ENCODE peak calls at places on chromosome 19, in seven cellular contexts. Y, V, X, G, K, T and P are unnamed samples.

GRCh38 chr19:49988433-49988832 is 27.5 kb upstream of the SIGLEC11 start:
- DNase-seq in X (no peak), G (no peak), T (no peak), Y (no peak), V (no peak), K (no peak), P (no peak)

GRCh38 chr19:49890349-49891311 is 6.1 kb downstream of the IL4I1 start:
- DNase-seq in X (peak; percentile 65), T (peak; percentile 78), Y (peak; percentile 80), G (peak; percentile 83), K (no peak), V (no peak), P (peak; percentile 64)

GRCh38 chr19:17324357-17325114 is 10.1 kb downstream of the ANO8 start:
- DNase-seq in X (no peak), T (no peak), Y (no peak), G (no peak), K (no peak), V (no peak), P (no peak)

GRCh38 chr19:3656073-3656746 is 29.6 kb upstream of the CACTIN start:
- DNase-seq in T (no peak), X (no peak), V (no peak), G (no peak), K (no peak), Y (no peak), P (no peak)

GRCh38 chr19:5093297-5093858 is 124.5 kb downstream of the KDM4B start:
- DNase-seq in K (no peak), X (peak; percentile 72), V (no peak), Y (no peak), T (no peak), G (no peak), P (no peak)

GRCh38 chr19:43552198-43552450 is 19.1 kb downstream of the ZNF575 start:
- DNase-seq in G (no peak), V (no peak), K (no peak), T (no peak), Y (no peak), X (no peak), P (no peak)

GRCh38 chr19:11444059-11444458 is 8.6 kb downstream of the PRKCSH start:
- DNase-seq in K (no peak), V (no peak), Y (no peak), X (no peak), G (no peak), T (no peak), P (no peak)

GRCh38 chr19:4693471-4694121 is 23.5 kb upstream of the MYDGF start:
- DNase-seq in Y (no peak), V (no peak), T (no peak), X (no peak), G (no peak), K (no peak), P (no peak)

GRCh38 chr19:5054551-5055456 is 85.9 kb downstream of the KDM4B start:
- DNase-seq in G (no peak), K (no peak), V (no peak), Y (no peak), X (no peak), T (no peak), P (no peak)

GRCh38 chr19:6092329-6093286 is 17.7 kb downstream of the RFX2 start:
- DNase-seq in X (peak; percentile 81), V (peak; percentile 93), K (peak; percentile 58), G (peak; percentile 91), Y (peak; percentile 85), T (peak; percentile 91), P (peak; percentile 78)

GRCh38 chr19:40745402-40745780 is 4.9 kb downstream of the ACTMAP start:
- DNase-seq in G (no peak), V (no peak), K (no peak), T (no peak), Y (no peak), X (no peak), P (peak; percentile 86)

GRCh38 chr19:48543121-48543710 is 8.8 kb upstream of the SULT2B1 start:
- DNase-seq in G (peak; percentile 51), T (peak; percentile 70), K (no peak), X (peak; percentile 53), Y (peak; percentile 46), V (no peak), P (no peak)

GRCh38 chr19:18293642-18294466 is 12.4 kb upstream of the JUND start:
- DNase-seq in K (no peak), G (no peak), V (no peak), Y (peak; percentile 56), T (peak; percentile 36), X (no peak), P (no peak)

GRCh38 chr19:10518444-10519361 is 1.5 kb upstream of the S1PR5 start:
- DNase-seq in K (no peak), Y (peak; percentile 40), X (peak; percentile 63), V (no peak), G (no peak), T (no peak), P (no peak)

GRCh38 chr19:46608581-46609345 is 7.6 kb downstream of the CALM3 start:
- DNase-seq in T (peak; percentile 18), G (no peak), K (peak; percentile 12), V (peak; percentile 58), Y (no peak), X (no peak), P (no peak)

GRCh38 chr19:50906217-50906616 is 5.0 kb downstream of the KLK4 start:
- DNase-seq in V (no peak), Y (peak; percentile 93), G (peak; percentile 54), T (no peak), K (no peak), X (peak; percentile 62), P (peak; percentile 40)

GRCh38 chr19:50147462-50148423 is 15.3 kb downstream of the IZUMO2 start:
- DNase-seq in V (peak; percentile 93), T (peak; percentile 85), K (peak; percentile 70), G (peak; percentile 92), X (peak; percentile 93), Y (peak; percentile 97), P (peak; percentile 92)

GRCh38 chr19:7993560-7993959 is 11.9 kb downstream of the ELAVL1 start:
- DNase-seq in T (no peak), Y (no peak), K (no peak), G (no peak), X (no peak), V (no peak), P (no peak)

GRCh38 chr19:17243854-17244617 is 1.7 kb downstream of the NR2F6 start:
- DNase-seq in X (peak; percentile 70), T (peak; percentile 75), K (peak; percentile 59), Y (peak; percentile 75), V (no peak), G (peak; percentile 82), P (peak; percentile 54)

GRCh38 chr19:13576726-13577125 is 70.4 kb upstream of the CACNA1A start:
- DNase-seq in G (no peak), X (no peak), Y (no peak), T (no peak), V (no peak), K (no peak), P (no peak)

GRCh38 chr19:39197808-39198207 is 1.0 kb downstream of the NCCRP1 start:
- DNase-seq in X (peak; percentile 57), Y (no peak), T (no peak), V (no peak), G (no peak), K (no peak), P (no peak)
- TF ChIP-seq CTCF in X (no peak), Y (peak; percentile 65), T (no peak), V (no peak), G (no peak), K (no peak), P (no peak)

GRCh38 chr19:33194527-33194883 is 375 bp downstream of the LRP3 start:
- DNase-seq in G (no peak), Y (peak; percentile 36), X (peak; percentile 34), K (no peak), V (no peak), T (no peak), P (peak; percentile 21)

GRCh38 chr19:33193269-33193863 is 764 bp upstream of the LRP3 start:
- DNase-seq in T (no peak), G (no peak), V (no peak), Y (no peak), X (no peak), K (no peak), P (no peak)

GRCh38 chr19:33194884-33195710 is 967 bp downstream of the LRP3 start:
- DNase-seq in G (no peak), V (no peak), T (peak; percentile 49), X (peak; percentile 48), K (no peak), Y (peak; percentile 58), P (peak; percentile 69)

GRCh38 chr19:33192010-33192409 is 2.1 kb upstream of the LRP3 start:
- DNase-seq in V (peak; percentile 4), Y (peak; percentile 76), X (no peak), K (no peak), G (no peak), T (peak; percentile 10), P (no peak)

DNA sequence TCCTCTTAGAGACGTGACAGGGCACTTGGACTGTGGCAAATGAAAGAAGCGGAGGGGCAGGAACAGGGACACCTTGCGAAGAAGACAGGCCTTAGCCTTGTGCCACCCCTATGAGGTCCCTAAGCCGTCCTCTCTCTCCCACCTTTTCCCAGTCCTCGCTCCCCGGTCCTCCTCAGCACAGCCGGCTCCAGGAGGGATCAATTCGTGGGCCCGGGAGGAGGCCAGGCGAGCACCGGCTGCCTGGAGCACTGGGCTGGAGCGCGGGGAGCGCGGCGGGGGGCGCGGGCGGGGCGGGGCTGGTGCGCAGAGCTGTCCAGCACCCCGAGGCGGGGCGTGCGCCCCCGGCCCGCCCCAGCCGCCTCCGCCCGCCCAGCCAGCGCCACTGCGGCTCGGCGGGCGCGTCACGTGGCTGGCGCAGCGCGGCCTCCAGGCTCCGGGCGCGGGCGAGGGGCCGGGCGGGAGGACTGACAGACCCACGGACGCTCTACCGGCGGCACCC is at the start of gene LRP3:
- DNase-seq in Y (peak; percentile 55), K (no peak), G (no peak), X (peak; percentile 72), V (no peak), T (peak; percentile 57), P (peak; percentile 51)
- H3K4me3 ChIP-seq in Y (peak within 1 kb of the TSS; percentile 69), K (peak within 1 kb of the TSS; percentile 66), G (peak within 1 kb of the TSS; percentile 38), X (peak within 1 kb of the TSS; percentile 64), V (peak within 1 kb of the TSS; percentile 81), T (peak within 1 kb of the TSS; percentile 17), P (peak within 1 kb of the TSS; percentile 89)

GRCh38 chr19:55259540-55260210 is 858 bp upstream of the PPP6R1 start:
- DNase-seq in Y (peak; percentile 35), X (no peak), G (peak; percentile 60), V (peak; percentile 76), K (peak; percentile 24), T (peak; percentile 51), P (no peak)
- H3K4me1 ChIP-seq in Y (peaks cover 17% of the 10 kb centered on the region), X (peaks cover 38% of the 10 kb centered on the region), G (peaks cover 14% of the 10 kb centered on the region), V (peaks cover 4% of the 10 kb centered on the region), K (peaks cover 43% of the 10 kb centered on the region), T (peaks cover 34% of the 10 kb centered on the region), P (peaks cover 15% of the 10 kb centered on the region)

DNA sequence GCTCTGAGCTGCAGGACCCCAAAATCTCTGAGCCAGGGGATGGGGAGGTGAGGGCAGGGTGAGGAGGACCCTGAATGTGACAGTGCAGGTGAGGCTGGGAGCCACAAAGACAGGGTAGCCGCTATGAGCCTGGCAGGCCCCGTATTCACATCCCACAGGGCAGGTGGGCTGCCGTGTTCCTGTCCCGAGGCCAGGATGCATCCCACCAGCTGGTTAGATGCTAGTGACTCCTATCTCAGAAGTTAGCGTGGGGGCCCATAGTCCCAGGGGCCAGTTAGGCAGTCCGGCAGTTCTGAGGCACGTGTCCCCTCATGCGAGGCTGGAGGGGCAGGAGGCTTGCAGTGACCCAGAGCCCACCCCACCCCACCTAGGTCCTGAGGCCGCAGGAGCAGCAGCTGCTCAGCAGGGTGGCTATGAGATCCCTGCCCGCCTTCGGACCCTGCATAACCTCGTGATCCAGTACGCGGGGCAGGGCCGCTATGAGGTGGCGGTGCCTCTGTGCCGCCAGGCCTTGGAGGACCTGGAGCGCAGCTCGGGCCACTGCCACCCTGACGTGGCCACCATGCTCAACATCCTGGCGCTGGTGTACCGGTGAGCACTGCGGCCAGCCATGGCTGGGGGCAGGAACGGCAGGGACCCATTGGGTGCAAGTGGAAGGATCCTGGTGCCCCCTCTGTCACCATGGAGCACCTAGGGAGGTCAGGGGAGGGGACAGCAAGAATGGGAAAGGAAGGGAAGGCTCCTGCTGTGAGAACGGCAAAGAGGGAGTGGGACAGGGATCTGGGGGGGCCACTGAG is 7.2 kb downstream of the KLC3 start:
- DNase-seq in V (no peak), X (no peak), G (no peak), K (no peak), T (no peak), Y (no peak), P (no peak)
- TF ChIP-seq CTCF in V (no peak), X (no peak), G (no peak), K (no peak), T (no peak), Y (no peak), P (no peak)